ENCODE peak calls at places on chromosomes 4 and X, in four cellular contexts. J, I, E and T are unnamed samples.

GRCh38 chr4:54495091-54495490 is 162.7 kb upstream of the KIT start:
- DNase-seq in J (no peak), I (peak; percentile 59), E (no peak), T (no peak)

GRCh38 chrX:69524765-69525164 is 20.6 kb downstream of the NALF2 start:
- DNase-seq in J (no peak), I (no peak), E (no peak), T (no peak)

GRCh38 chrX:47215291-47215900 is 3.1 kb upstream of the CDK16 start:
- DNase-seq in J (no peak), I (no peak), E (no peak), T (no peak)

GRCh38 chr4:2331043-2331420 is 69.1 kb upstream of the MXD4 start:
- DNase-seq in J (no peak), I (no peak), E (no peak), T (no peak)

GRCh38 chrX:86033385-86033784 is 14.0 kb downstream of the CHM start:
- DNase-seq in J (no peak), I (no peak), E (no peak), T (no peak)

GRCh38 chrX:23304881-23305280 is 29.8 kb upstream of the PTCHD1 start:
- DNase-seq in J (no peak), I (no peak), E (no peak), T (no peak)

GRCh38 chrX:10722804-10723364 is 102.5 kb upstream of the MID1 start:
- DNase-seq in J (no peak), I (peak; percentile 54), E (peak; percentile 38), T (peak; percentile 33)

GRCh38 chrX:17459008-17459407 is 84.0 kb downstream of the NHS start:
- DNase-seq in J (no peak), I (no peak), E (peak; percentile 8), T (no peak)

GRCh38 chr4:101594588-101594987 is 195.9 kb upstream of the BANK1 start:
- DNase-seq in J (no peak), I (no peak), E (no peak), T (no peak)

GRCh38 chr4:182142146-182143085 is 100.8 kb upstream of the TENM3 start:
- DNase-seq in J (no peak), I (peak; percentile 73), E (no peak), T (no peak)

GRCh38 chr4:144611850-144612249 is 34.1 kb upstream of the HHIP start:
- DNase-seq in J (no peak), I (peak; percentile 51), E (no peak), T (no peak)

DNA sequence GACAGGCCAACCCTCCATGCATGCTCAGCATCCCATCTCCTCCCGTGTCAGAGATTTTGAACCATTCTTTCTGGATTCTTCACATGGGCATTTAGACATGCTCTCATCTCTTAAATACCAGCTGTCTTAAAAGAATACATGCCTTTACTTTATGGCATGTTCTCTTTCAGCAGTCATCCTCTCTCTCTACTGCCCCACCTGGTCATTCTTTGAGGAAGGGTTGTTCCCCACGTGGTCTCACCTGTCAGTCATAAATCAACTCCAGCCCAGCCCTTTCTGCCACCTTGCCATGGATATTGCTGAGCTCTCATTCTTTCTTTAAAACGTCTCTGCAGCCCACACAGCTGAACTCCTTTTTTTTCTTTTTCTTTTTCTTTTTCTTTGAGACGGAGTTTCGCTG is 111.3 kb downstream of the ARHGAP10 start:
- DNase-seq in J (no peak), I (no peak), E (no peak), T (no peak)
- H3K4me1 ChIP-seq in J (no peaks in the 10 kb centered on the region), I (peaks cover 33% of the 10 kb centered on the region), E (no peaks in the 10 kb centered on the region), T (no peaks in the 10 kb centered on the region)

DNA sequence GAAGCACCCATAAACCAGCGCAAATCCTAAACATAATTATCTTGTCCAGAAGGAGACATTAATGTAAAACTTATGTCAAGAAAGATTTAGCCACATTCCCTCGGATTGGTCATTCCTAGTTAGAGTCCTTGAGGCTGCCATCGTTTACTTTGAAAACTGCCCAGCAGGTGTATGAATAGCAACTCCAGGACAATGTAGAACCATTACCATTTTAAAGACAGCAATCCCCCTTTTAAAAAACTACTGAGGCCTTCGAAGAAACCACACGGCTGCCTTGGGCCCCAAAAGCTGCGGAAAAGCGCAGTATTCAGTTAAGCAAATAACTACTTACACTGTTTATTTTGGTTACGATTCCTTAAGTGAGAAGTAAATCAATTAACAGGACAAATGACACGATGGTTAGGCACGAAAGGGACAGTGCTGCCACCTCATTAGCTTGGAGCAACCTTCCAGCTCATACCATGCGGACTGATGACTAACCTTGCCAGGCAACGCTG is 814 bp upstream of the SGMS2 start:
- DNase-seq in J (no peak), I (no peak), E (no peak), T (no peak)
- H3K27ac ChIP-seq in J (no peak overlapping the region), I (no peak overlapping the region), E (peak overlapping the region; percentile 88), T (no peak overlapping the region)

GRCh38 chr4:11343536-11343935 is 85.2 kb downstream of the HS3ST1 start:
- DNase-seq in J (no peak), I (no peak), E (no peak), T (no peak)

GRCh38 chr4:11337287-11337686 is 91.4 kb downstream of the HS3ST1 start:
- DNase-seq in J (no peak), I (no peak), E (no peak), T (no peak)

GRCh38 chr4:11338990-11339782 is 89.5 kb downstream of the HS3ST1 start:
- DNase-seq in J (no peak), I (no peak), E (no peak), T (no peak)

GRCh38 chr4:11342401-11342800 is 86.3 kb downstream of the HS3ST1 start:
- DNase-seq in J (no peak), I (no peak), E (no peak), T (no peak)

DNA sequence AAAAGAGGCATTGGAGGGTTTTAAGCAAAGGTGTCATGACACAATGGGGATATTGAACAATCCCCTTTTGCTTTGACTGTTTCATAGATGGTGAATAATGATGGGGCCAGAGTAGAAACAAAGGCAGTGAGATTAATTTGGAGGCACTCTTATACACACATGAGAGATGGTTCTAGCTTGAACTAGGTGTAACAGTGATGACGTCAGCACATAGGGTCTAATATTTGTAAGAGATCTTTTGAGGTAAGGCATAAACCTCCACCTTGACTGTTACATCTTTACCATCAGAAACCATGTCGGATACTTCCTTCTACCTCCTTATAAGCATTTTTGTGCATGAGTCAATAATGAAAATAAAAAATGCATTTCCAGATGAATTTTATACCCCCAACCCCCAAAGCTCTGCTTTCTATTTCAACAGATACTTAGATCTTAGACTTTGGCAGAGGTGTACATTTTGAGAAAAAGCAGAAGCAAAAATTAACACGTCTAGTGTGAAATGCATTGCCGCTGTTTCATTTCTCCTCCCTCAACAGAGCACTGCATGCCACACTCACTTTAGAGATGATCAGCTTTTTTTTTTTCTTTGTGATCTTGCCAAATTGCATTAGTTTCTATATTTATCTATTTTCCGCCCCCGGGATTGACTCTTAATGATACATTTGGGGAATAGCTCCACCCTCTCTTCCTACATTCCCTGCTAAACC is 87.2 kb downstream of the HS3ST1 start:
- DNase-seq in J (no peak), I (no peak), E (no peak), T (no peak)
- TF ChIP-seq CTCF in J (no peak), I (no peak), E (no peak), T (no peak)

GRCh38 chr4:153207027-153207426 is 2.8 kb downstream of the TRIM2 start:
- DNase-seq in J (no peak), I (no peak), E (no peak), T (no peak)
- H3K4me1 ChIP-seq in J (peaks cover 20% of the 10 kb centered on the region), I (peaks cover 36% of the 10 kb centered on the region), E (no peaks in the 10 kb centered on the region), T (no peaks in the 10 kb centered on the region)

DNA sequence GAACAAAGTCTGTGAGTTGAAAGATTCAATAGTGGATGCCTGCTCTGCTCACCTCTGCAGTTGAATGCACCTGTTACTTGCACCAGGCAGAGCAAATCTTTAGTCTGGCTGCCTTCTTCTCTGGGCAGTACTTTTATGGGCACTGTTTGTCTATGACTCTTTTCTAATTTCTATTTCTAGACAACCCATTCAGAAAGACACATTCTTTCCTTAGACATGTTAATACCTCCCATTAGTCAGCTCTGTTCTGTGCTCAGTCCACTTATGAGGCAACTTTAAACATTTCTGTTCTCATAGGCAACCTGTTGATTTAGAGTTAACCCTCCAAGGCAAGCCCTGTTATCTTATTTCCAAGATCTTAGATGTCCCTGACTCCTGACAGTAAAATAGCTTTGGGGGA is 108.9 kb downstream of the SYNPO2 start:
- DNase-seq in J (no peak), I (no peak), E (no peak), T (no peak)
- H3K27ac ChIP-seq in J (no peak overlapping the region), I (no peak overlapping the region), E (peak overlapping the region; percentile 48), T (no peak overlapping the region)

GRCh38 chrX:114619874-114620273 is 36.0 kb downstream of the HTR2C start:
- DNase-seq in J (no peak), I (no peak), E (no peak), T (no peak)
- TF ChIP-seq CTCF in J (no peak), I (peak; percentile 59), E (no peak), T (no peak)

DNA sequence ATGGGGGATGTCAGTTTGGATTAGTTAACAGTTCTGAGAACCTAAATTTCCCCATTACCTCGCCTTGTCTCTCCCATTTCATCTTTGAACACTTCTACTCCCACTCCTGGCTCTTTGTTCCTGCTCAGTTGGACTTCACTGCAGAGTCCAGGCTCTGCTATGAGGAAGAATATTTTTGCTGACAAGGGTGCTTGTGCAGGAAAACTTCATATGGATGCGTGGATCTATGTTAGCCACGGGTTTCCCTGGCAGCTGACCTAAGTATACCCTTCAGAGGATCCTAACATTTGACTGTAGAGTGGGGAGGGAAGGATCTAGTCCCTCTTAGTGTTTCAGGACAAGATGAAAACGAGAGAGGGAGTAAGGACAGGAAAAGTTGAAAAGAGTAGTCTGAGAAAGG is 238.1 kb downstream of the ARHGAP10 start:
- DNase-seq in J (no peak), I (no peak), E (no peak), T (no peak)
- H3K4me1 ChIP-seq in J (no peaks in the 10 kb centered on the region), I (peaks cover 9% of the 10 kb centered on the region), E (no peaks in the 10 kb centered on the region), T (no peaks in the 10 kb centered on the region)

DNA sequence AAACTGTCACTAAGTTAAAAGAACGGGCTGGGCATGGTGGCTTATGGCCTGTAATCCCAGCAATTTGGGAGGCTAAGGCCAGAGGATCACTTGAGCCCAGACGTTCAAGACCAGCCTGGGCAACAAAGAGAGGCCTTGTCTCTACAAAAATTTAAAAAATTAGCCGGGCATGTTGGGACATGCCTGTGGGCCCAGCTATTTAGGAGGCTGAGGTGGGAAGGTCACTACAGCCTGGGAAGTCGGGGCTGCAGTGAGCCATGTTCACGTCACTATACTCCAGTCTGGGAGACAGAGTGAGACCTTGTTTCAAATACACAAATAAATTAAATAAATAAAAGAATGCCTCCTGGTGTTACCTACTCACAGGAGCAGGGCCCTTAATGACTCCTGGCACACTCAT is 69.5 kb downstream of the APBB2 start:
- DNase-seq in J (no peak), I (no peak), E (no peak), T (no peak)
- H3K27ac ChIP-seq in J (no peak overlapping the region), I (peak overlapping the region; percentile 65), E (peak overlapping the region; percentile 26), T (no peak overlapping the region)